ENCODE peak calls at places on chromosomes 13 and 19, in four cellular contexts. C is omental fat pad, W is GM10248, T is thyroid gland. I is an unnamed sample.

GRCh38 chr19:35031072-35031881 is 1.0 kb downstream of the SCN1B start:
- DNase-seq in W (no peak), T (no peak), C (no peak), I (no peak)

GRCh38 chr19:52991484-52991883 is 22.2 kb upstream of the ERVV-1 start:
- DNase-seq in W (no peak), C (no peak), T (no peak), I (no peak)

GRCh38 chr19:16435238-16435911 is 36.4 kb downstream of the EPS15L1 start:
- DNase-seq in T (peak), W (no peak), C (no peak), I (no peak)

GRCh38 chr13:42876810-42877550 is 95.6 kb downstream of the FAM216B start:
- DNase-seq in T (no peak), C (no peak), W (no peak), I (no peak)

GRCh38 chr13:114177245-114178010 is 1.6 kb upstream of the CFAP97D2 start:
- DNase-seq in W (no peak), T (no peak), C (no peak), I (no peak)

GRCh38 chr19:48636859-48637448 is at the start of gene DBP:
- DNase-seq in T (peak), C (no peak), W (no peak), I (no peak)

GRCh38 chr19:50565984-50566903 is 2.0 kb downstream of the LRRC4B start:
- DNase-seq in T (no peak), C (no peak), W (peak), I (peak)

GRCh38 chr19:772043-772442 is 21.1 kb downstream of the MISP start:
- DNase-seq in W (no peak), T (no peak), C (no peak), I (no peak)

GRCh38 chr19:34786236-34786635 is 13.2 kb upstream of the ZNF599 start:
- DNase-seq in W (no peak), T (no peak), C (no peak), I (no peak)

GRCh38 chr13:25032160-25032559 is 63.8 kb upstream of the PABPC3 start:
- DNase-seq in T (no peak), W (no peak), C (no peak), I (no peak)

GRCh38 chr13:106299616-106300015 is 235.8 kb downstream of the EFNB2 start:
- DNase-seq in C (no peak), W (no peak), T (no peak), I (no peak)

GRCh38 chr19:22422220-22422619 is at the start of gene ZNF98:
- DNase-seq in T (peak), W (no peak), C (no peak), I (no peak)

GRCh38 chr13:36673838-36674326 is at the start of gene SERTM1:
- DNase-seq in T (peak), C (no peak), W (no peak), I (no peak)

GRCh38 chr13:72204291-72204690 is 337.3 kb upstream of the DACH1 start:
- DNase-seq in T (no peak), C (no peak), W (no peak), I (no peak)

GRCh38 chr13:93147946-93148345 is 78.7 kb upstream of the GPC6 start:
- DNase-seq in C (no peak), T (no peak), W (no peak), I (no peak)

GRCh38 chr13:38602261-38602660 is 84.6 kb upstream of the FREM2 start:
- DNase-seq in T (no peak), W (no peak), C (no peak), I (no peak)

GRCh38 chr13:41311607-41312500 is 787 bp downstream of the NAA16 start:
- DNase-seq in C (peak), W (peak), T (peak), I (peak)

GRCh38 chr13:43153436-43154082 is 130.2 kb downstream of the DNAJC15 start:
- DNase-seq in W (no peak), T (no peak), C (no peak), I (no peak)

GRCh38 chr19:44820648-44821609 is 12.0 kb downstream of the BCAM start:
- DNase-seq in C (no peak), W (no peak), T (peak), I (no peak)

GRCh38 chr19:11281336-11282049 is 14.5 kb upstream of the TSPAN16 start:
- DNase-seq in W (no peak), C (no peak), T (peak), I (no peak)

GRCh38 chr19:5143471-5144411 is 174.8 kb downstream of the KDM4B start:
- DNase-seq in T (no peak), C (no peak), W (no peak), I (no peak)

GRCh38 chr19:8924283-8924682 is 85.9 kb downstream of the MUC16 start:
- DNase-seq in W (no peak), T (no peak), C (no peak), I (no peak)

GRCh38 chr13:96796234-96796633 is 198.0 kb downstream of the OXGR1 start:
- DNase-seq in T (no peak), C (no peak), W (no peak), I (no peak)

GRCh38 chr13:25018729-25019115 is 77.2 kb upstream of the PABPC3 start:
- DNase-seq in W (no peak), T (no peak), C (no peak), I (no peak)

GRCh38 chr13:106083620-106084350 is 451.7 kb downstream of the EFNB2 start:
- DNase-seq in C (no peak), W (peak), T (peak), I (peak)

GRCh38 chr13:112696869-112697465 is 7.1 kb downstream of the ATP11A start:
- DNase-seq in W (no peak), T (no peak), C (no peak), I (no peak)
- TF ChIP-seq CTCF in W (no peak), T (no peak), C (no peak), I (no peak)

DNA sequence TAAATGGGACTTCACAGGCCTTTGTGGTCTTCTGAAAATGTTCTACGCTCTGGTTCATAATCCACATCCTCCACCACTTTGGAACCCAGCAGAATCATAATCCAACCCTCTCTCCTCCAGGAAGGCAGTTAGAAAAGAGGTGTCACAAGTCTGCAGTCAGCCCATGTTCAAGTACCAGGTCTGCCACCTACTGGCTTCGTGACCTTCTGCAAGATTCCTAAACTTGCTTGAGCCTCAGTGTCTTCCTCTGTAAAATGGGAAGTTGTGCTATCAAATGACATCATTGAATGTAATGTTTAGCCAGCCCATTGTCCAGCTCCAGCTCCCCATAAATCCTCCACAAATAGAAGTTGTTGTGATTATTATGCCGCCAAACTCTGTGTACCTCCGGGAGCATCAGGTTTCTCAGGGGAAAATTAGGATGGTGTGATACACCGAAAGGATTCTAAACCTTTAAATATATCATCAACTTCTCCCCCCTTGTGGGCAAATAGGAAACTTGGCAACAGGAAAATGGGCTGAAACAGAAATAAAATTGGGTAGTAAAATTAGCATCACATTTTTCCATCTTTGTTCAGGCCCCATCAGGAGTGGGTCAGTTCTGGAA is 109.7 kb downstream of the NUFIP1 start:
- DNase-seq in W (peak), C (no peak), T (no peak), I (peak)
- TF ChIP-seq CTCF in W (peak), C (no peak), T (no peak), I (peak)

DNA sequence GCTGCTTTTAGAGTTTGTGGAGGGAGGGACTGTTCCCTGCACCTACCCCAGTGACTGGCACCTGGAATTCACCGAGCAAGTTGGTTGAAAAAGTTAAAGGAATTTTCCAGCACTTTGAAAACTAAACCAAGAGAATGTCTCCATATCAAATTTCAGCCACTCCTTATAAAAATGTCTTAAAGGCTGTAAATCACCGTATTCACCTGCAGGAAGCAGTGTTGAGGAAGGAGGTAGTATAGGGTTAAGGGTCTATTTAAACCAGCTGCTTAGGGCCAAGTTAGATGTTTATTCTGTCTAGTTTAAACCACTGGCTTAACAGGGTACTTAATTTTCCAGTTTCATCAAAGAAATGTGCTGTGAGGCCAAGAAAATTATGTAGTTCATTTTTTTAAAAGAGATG is 3.8 kb upstream of the RAB20 start:
- DNase-seq in C (no peak), W (no peak), T (peak), I (no peak)
- TF ChIP-seq CTCF in C (no peak), W (no peak), T (no peak), I (no peak)

GRCh38 chr13:21120191-21120590 is 56.2 kb downstream of the SKA3 start:
- DNase-seq in W (no peak), C (no peak), T (no peak), I (no peak)
- TF ChIP-seq CTCF in W (no peak), C (no peak), T (no peak), I (no peak)

DNA sequence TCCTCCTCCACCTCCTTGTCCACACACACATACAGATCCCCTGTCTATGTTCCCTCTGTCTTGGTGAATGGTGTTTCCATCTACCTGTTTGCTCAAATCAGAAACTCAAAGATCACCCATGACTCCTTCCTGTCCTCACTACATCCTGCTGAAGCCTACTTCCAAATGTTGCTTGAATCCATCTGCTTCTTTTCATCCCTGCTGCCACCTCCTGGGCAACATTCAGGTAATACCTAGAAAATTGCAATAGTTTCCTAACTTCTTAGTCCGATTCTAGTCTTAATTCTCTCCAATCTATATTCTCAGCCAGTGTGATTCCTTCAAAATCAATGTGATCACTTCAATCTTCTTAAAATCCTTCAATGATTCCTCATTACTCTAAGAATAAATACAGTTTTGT is 155.5 kb upstream of the STARD13 start:
- DNase-seq in C (no peak), T (peak), W (no peak), I (no peak)
- TF ChIP-seq CTCF in C (no peak), T (no peak), W (no peak), I (no peak)

GRCh38 chr13:95698047-95698749 is 21.3 kb downstream of the DNAJC3 start:
- DNase-seq in T (no peak), W (no peak), C (no peak), I (no peak)
- TF ChIP-seq CTCF in T (no peak), W (no peak), C (no peak), I (no peak)

DNA sequence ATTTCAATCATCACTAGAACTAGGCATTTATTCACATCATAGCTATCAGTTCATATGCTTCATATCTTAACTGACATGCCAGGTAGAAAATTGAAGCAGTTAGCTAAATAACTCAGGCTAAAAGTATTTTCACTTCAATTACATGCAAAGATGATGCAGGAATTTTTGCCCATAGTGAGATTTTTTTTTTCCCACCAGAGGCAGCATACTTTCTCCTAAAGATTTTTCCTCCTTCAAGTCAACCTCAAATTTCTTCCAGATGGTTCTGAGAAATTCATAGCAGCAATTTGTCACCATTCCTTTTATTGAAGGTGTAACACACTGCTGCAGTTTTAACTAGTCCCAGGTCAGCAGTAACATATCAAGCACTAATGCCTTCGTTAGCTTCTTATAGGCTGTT is 141.9 kb downstream of the SUCLA2 start:
- DNase-seq in C (no peak), T (no peak), W (no peak), I (no peak)
- TF ChIP-seq CTCF in C (no peak), T (no peak), W (no peak), I (no peak)